ENCODE peak calls at places on chromosomes 4 and X, in five cellular contexts. B is astrocyte of the spinal cord, J is epithelial cell of proximal tubule, T is neural progenitor cell, D is heart right ventricle. U is an unnamed sample.

GRCh38 chrX:3026074-3026588 is 15.1 kb upstream of the ARSF start:
- DNase-seq in T (no peak), D (no peak), B (no peak), J (no peak), U (no peak)

GRCh38 chr4:40363382-40363920 is 28.3 kb downstream of the CHRNA9 start:
- DNase-seq in D (no peak), T (no peak), J (no peak), B (no peak), U (no peak)

GRCh38 chr4:972651-973424 is 531 bp downstream of the DGKQ start:
- DNase-seq in T (peak), D (no peak), J (no peak), B (no peak), U (no peak)

GRCh38 chr4:6988016-6988715 is 55.0 kb upstream of the TADA2B start:
- DNase-seq in D (no peak), B (no peak), J (no peak), T (no peak), U (no peak)

GRCh38 chrX:139823806-139824205 is 109.0 kb downstream of the ATP11C start:
- DNase-seq in J (no peak), B (peak), D (no peak), T (no peak), U (no peak)

GRCh38 chr4:74206088-74206826 is 48.3 kb downstream of the MTHFD2L start:
- DNase-seq in J (peak), D (no peak), B (peak), T (no peak), U (peak)

GRCh38 chrX:133859860-133860259 is 125.5 kb downstream of the GPC3 start:
- DNase-seq in B (peak), D (no peak), T (no peak), J (no peak), U (no peak)

GRCh38 chr4:72006576-72006975 is 25.2 kb upstream of the NPFFR2 start:
- DNase-seq in J (peak), D (no peak), T (no peak), B (peak), U (peak)

GRCh38 chr4:8307126-8307525 is 37.6 kb downstream of the HTRA3 start:
- DNase-seq in B (no peak), J (no peak), D (no peak), T (no peak), U (no peak)

GRCh38 chr4:24747234-24747975 is 48.0 kb upstream of the SOD3 start:
- DNase-seq in D (no peak), B (no peak), J (no peak), T (no peak), U (no peak)

GRCh38 chr4:111883557-111883999 is 261.7 kb upstream of the FAM241A start:
- DNase-seq in D (no peak), B (no peak), T (peak), J (no peak), U (no peak)

GRCh38 chrX:95290455-95290854 is 1394.2 kb upstream of the DIAPH2 start:
- DNase-seq in B (peak), T (peak), D (no peak), J (no peak), U (no peak)

GRCh38 chr4:111136438-111136837 is 513.6 kb upstream of the PITX2 start:
- DNase-seq in T (peak), D (no peak), J (no peak), B (peak), U (no peak)

GRCh38 chr4:151573945-151574344 is 165.0 kb downstream of the FHIP1A start:
- DNase-seq in J (no peak), B (no peak), D (no peak), T (no peak), U (no peak)

GRCh38 chrX:10414872-10415703 is 205.3 kb downstream of the MID1 start:
- DNase-seq in T (no peak), J (no peak), D (no peak), B (peak), U (no peak)

GRCh38 chr4:145766273-145766672 is 86.3 kb downstream of the C4orf51 start:
- DNase-seq in T (no peak), J (no peak), D (no peak), B (no peak), U (no peak)

GRCh38 chr4:16969696-16970135 is 71.3 kb upstream of the LDB2 start:
- DNase-seq in D (no peak), B (peak), T (no peak), J (no peak), U (no peak)

GRCh38 chr4:142396279-142396678 is 449.8 kb downstream of the INPP4B start:
- DNase-seq in T (no peak), B (no peak), D (no peak), J (no peak), U (no peak)

GRCh38 chrX:155108427-155108826 is 37.1 kb downstream of the BRCC3 start:
- DNase-seq in D (no peak), B (no peak), T (no peak), J (no peak), U (no peak)

GRCh38 chrX:39427492-39428289 is 626.4 kb downstream of the MID1IP1 start:
- DNase-seq in D (no peak), T (no peak), B (peak), J (no peak), U (no peak)

GRCh38 chrX:19178402-19178801 is 56.1 kb upstream of the ADGRG2 start:
- DNase-seq in B (no peak), J (no peak), T (no peak), D (no peak), U (no peak)
- H3K4me3 ChIP-seq in B (no peak), J (no peak), T (no peak), D (no peak), U (no peak)

GRCh38 chr4:102761902-102762301 is 1.1 kb upstream of the MANBA start:
- DNase-seq in B (no peak), J (no peak), T (no peak), D (no peak), U (no peak)
- H3K4me3 ChIP-seq in B (no peak), J (peak), T (peak), D (peak), U (no peak)

GRCh38 chrX:153945956-153946909 is 1.8 kb upstream of the RENBP start:
- DNase-seq in D (no peak), T (no peak), B (no peak), J (no peak), U (no peak)

GRCh38 chrX:153946910-153947769 is 2.7 kb upstream of the RENBP start:
- DNase-seq in D (peak), J (no peak), T (peak), B (peak), U (no peak)

GRCh38 chrX:153944800-153945150 is 332 bp upstream of the RENBP start:
- DNase-seq in J (no peak), B (no peak), D (no peak), T (no peak), U (no peak)

GRCh38 chrX:153941331-153942252 is 2.9 kb downstream of the RENBP start:
- DNase-seq in B (no peak), D (no peak), J (no peak), T (peak), U (no peak)

GRCh38 chrX:153944140-153944799 is at the start of gene RENBP:
- DNase-seq in T (peak), D (peak), J (no peak), B (no peak), U (no peak)
- H3K4me3 ChIP-seq in T (peak), D (peak), J (peak), B (no peak), U (peak)

GRCh38 chr4:109436504-109436903 is 2.9 kb downstream of the SEC24B start:
- DNase-seq in J (no peak), B (no peak), T (no peak), D (no peak), U (no peak)

GRCh38 chr4:109434007-109434792 is 585 bp downstream of the SEC24B start:
- DNase-seq in T (peak), J (no peak), D (peak), B (peak), U (no peak)

GRCh38 chr4:109433281-109434006 is at the start of gene SEC24B:
- DNase-seq in T (peak), J (no peak), D (peak), B (peak), U (no peak)

GRCh38 chr4:109434793-109435080 is 1.1 kb downstream of the SEC24B start:
- DNase-seq in J (no peak), B (no peak), D (no peak), T (no peak), U (no peak)

DNA sequence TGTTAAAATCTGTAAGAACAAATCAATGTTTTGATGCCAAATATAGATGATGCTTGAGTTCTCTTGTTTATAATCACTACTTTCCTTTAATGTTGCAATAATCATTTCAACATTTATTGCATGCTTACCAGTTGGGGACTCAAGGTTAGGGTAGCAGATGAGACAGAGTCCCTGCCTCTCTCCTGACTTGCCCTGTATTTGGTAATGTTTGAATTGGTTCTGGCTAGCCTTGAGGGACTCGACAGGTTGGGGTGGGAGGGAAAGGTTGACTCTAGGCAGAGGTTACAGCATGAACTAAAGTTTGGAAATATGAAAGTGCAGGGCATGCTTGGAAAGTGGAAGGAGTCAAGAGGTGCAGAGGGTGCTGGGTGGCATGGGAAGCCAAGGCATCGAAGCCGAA is 2.0 kb downstream of the SEC24B start:
- DNase-seq in B (no peak), T (no peak), D (no peak), J (no peak), U (no peak)
- H3K4me3 ChIP-seq in B (no peak), T (peak), D (no peak), J (peak), U (no peak)

GRCh38 chrX:104270212-104270611 is 15.5 kb upstream of the ESX1 start:
- DNase-seq in B (no peak), J (no peak), T (peak), D (no peak), U (no peak)

GRCh38 chrX:104270916-104271512 is 16.3 kb upstream of the ESX1 start:
- DNase-seq in B (peak), J (no peak), T (peak), D (peak), U (no peak)
- H3K4me3 ChIP-seq in B (peak), J (no peak), T (no peak), D (peak), U (no peak)

GRCh38 chr4:89306486-89307184 is 965 bp downstream of the GPRIN3 start:
- DNase-seq in B (no peak), D (no peak), J (no peak), T (no peak), U (no peak)
- H3K4me3 ChIP-seq in B (no peak), D (peak), J (peak), T (no peak), U (peak)

DNA sequence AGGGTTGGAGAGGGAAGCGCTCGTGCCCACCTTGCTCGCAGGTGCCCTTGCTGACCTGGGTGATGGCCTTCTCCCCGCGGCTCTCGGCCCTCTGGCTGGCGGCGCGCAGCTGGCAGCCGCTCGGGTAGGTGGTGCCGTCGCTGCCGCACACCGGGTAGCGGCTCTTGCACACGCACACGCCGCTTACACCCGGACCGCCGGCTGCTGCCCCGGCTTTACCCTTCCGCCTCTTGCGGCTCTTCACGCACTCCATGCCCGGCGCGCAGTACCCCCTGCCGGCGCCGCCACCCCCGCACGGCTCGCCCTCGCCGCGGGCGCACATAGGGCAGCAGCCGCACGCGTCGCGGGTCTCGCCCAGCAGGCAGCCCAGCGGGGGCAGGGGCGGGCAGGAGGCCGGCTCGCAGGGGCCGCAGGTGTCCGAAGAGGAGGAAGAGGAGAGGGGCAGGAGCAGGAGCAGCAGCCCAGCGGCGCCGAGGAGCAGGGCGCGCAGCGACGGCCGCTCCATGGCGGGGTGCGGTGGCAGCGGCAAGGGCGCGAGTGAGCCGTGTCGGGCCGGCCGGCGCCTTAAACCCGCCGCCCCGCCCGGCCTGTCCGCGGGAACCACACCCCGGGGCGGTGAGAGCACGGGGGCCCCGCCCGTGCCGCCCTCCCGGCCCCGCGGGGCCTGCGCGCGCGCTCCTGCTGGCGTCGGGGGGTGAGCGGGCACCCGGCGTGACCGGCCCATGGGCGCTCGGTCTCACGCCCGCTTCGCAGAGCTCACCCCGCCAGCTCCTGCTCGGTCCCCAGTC is at the start of gene IGFBP7:
- DNase-seq in J (no peak), D (peak), T (peak), B (peak), U (no peak)
- H3K4me3 ChIP-seq in J (peak), D (peak), T (peak), B (peak), U (peak)

GRCh38 chr4:183962413-183962812 is 57.3 kb downstream of the STOX2 start:
- DNase-seq in T (no peak), J (no peak), D (no peak), B (no peak), U (no peak)

GRCh38 chr4:183960912-183961569 is 55.9 kb downstream of the STOX2 start:
- DNase-seq in D (peak), T (no peak), B (no peak), J (no peak), U (no peak)

GRCh38 chr4:183960021-183960420 is 54.9 kb downstream of the STOX2 start:
- DNase-seq in T (peak), J (peak), B (peak), D (peak), U (peak)

GRCh38 chr4:183961772-183962171 is 56.7 kb downstream of the STOX2 start:
- DNase-seq in B (no peak), D (no peak), J (no peak), T (peak), U (no peak)

GRCh38 chr4:183959349-183959748 is 54.2 kb downstream of the STOX2 start:
- DNase-seq in T (no peak), D (no peak), B (no peak), J (no peak), U (no peak)
- H3K4me3 ChIP-seq in T (no peak), D (peak), B (no peak), J (no peak), U (no peak)

GRCh38 chr4:81468685-81469084 is 3.0 kb downstream of the RASGEF1B start:
- DNase-seq in J (no peak), B (no peak), D (no peak), T (no peak), U (no peak)

GRCh38 chr4:81467672-81467964 is 4.1 kb downstream of the RASGEF1B start:
- DNase-seq in D (no peak), B (no peak), T (no peak), J (no peak), U (no peak)

GRCh38 chr4:81471361-81472248 is at the start of gene RASGEF1B:
- DNase-seq in J (peak), D (peak), T (peak), B (peak), U (peak)

GRCh38 chr4:81470456-81471327 is 1.0 kb downstream of the RASGEF1B start:
- DNase-seq in J (peak), T (peak), B (no peak), D (peak), U (no peak)

GRCh38 chr4:81469774-81470455 is 1.8 kb downstream of the RASGEF1B start:
- DNase-seq in J (peak), T (no peak), B (no peak), D (no peak), U (no peak)
- H3K4me3 ChIP-seq in J (peak), T (peak), B (no peak), D (peak), U (peak)